ENCODE peak calls at places on chromosome 12, in seven cellular contexts. S, L, Y, B, C, I and F are unnamed samples.

GRCh38 chr12:76714861-76715260 is 49.1 kb upstream of the ZDHHC17 start:
- DNase-seq in Y (no peak), I (no peak), C (no peak), L (no peak), B (no peak), S (no peak), F (no peak)

GRCh38 chr12:29451886-29452285 is 45.6 kb downstream of the OVCH1 start:
- DNase-seq in C (no peak), L (no peak), S (no peak), Y (no peak), B (no peak), I (no peak), F (no peak)

GRCh38 chr12:69274861-69275260 is 35.5 kb downstream of the CPSF6 start:
- DNase-seq in C (peak), B (no peak), L (no peak), S (no peak), I (no peak), Y (no peak), F (no peak)

GRCh38 chr12:107967170-107967569 is 161.9 kb upstream of the WSCD2 start:
- DNase-seq in L (no peak), B (no peak), S (no peak), C (no peak), I (no peak), Y (no peak), F (no peak)

GRCh38 chr12:104672501-104673265 is 215.9 kb downstream of the CHST11 start:
- DNase-seq in Y (no peak), L (peak), B (no peak), I (no peak), S (no peak), C (no peak), F (no peak)

GRCh38 chr12:107379852-107380567 is 286.7 kb upstream of the CRY1 start:
- DNase-seq in B (peak), C (peak), S (no peak), I (no peak), L (no peak), Y (peak), F (no peak)

GRCh38 chr12:114835031-114835430 is 151.1 kb upstream of the TBX3 start:
- DNase-seq in L (no peak), Y (no peak), S (no peak), B (peak), I (no peak), C (peak), F (no peak)

GRCh38 chr12:120783197-120783596 is 57.6 kb downstream of the ACADS start:
- DNase-seq in C (peak), Y (no peak), I (peak), S (no peak), L (no peak), B (peak), F (no peak)

GRCh38 chr12:26813812-26814211 is 19.2 kb downstream of the ITPR2 start:
- DNase-seq in B (no peak), I (no peak), L (no peak), Y (no peak), C (no peak), S (no peak), F (no peak)